ENCODE peak calls at places on chromosomes 1 and 21, in six cellular contexts. One of them, this sample, is unnamed.

GRCh38 chr21:41852929-41853320 is 26.2 kb downstream of the PRDM15 start:
- DNase-seq in amniotic stem cell: no peak
- DNase-seq in DMS79 treated with DMSO at 0.1 percent for 48 hours: no peak
- DNase-seq in B cell: no peak
- DNase-seq in NCI-H510A treated with DMSO at 0.1 percent for 48 hours: no peak
- DNase-seq in activated effector memory CD4-positive, alpha-beta T cell treated with Interleukin-2 at 50 U/mL for 16 hours: no peak
- DNase-seq in this sample: no peak

GRCh38 chr1:149848811-149849210 is 50.6 kb upstream of the BOLA1 start:
- DNase-seq in amniotic stem cell: no peak
- DNase-seq in DMS79 treated with DMSO at 0.1 percent for 48 hours: peak; percentile 11
- DNase-seq in B cell: no peak
- DNase-seq in NCI-H510A treated with DMSO at 0.1 percent for 48 hours: peak; percentile 61
- DNase-seq in activated effector memory CD4-positive, alpha-beta T cell treated with Interleukin-2 at 50 U/mL for 16 hours: no peak
- DNase-seq in this sample: no peak

GRCh38 chr1:204073837-204074273 is 940 bp downstream of the SOX13 start:
- DNase-seq in amniotic stem cell: no peak
- DNase-seq in DMS79 treated with DMSO at 0.1 percent for 48 hours: no peak
- DNase-seq in B cell: peak; percentile 46
- DNase-seq in NCI-H510A treated with DMSO at 0.1 percent for 48 hours: no peak
- DNase-seq in activated effector memory CD4-positive, alpha-beta T cell treated with Interleukin-2 at 50 U/mL for 16 hours: no peak
- DNase-seq in this sample: no peak

GRCh38 chr1:90174246-90174645 is 179.3 kb downstream of the ZNF326 start:
- DNase-seq in amniotic stem cell: no peak
- DNase-seq in DMS79 treated with DMSO at 0.1 percent for 48 hours: no peak
- DNase-seq in B cell: no peak
- DNase-seq in NCI-H510A treated with DMSO at 0.1 percent for 48 hours: no peak
- DNase-seq in activated effector memory CD4-positive, alpha-beta T cell treated with Interleukin-2 at 50 U/mL for 16 hours: no peak
- DNase-seq in this sample: no peak

GRCh38 chr1:173038875-173039554 is 11.7 kb downstream of the TNFSF18 start:
- DNase-seq in amniotic stem cell: no peak
- DNase-seq in DMS79 treated with DMSO at 0.1 percent for 48 hours: no peak
- DNase-seq in B cell: no peak
- DNase-seq in NCI-H510A treated with DMSO at 0.1 percent for 48 hours: no peak
- DNase-seq in activated effector memory CD4-positive, alpha-beta T cell treated with Interleukin-2 at 50 U/mL for 16 hours: no peak
- DNase-seq in this sample: no peak

GRCh38 chr1:156845055-156845952 is 13.6 kb downstream of the INSRR start:
- DNase-seq in amniotic stem cell: no peak
- DNase-seq in DMS79 treated with DMSO at 0.1 percent for 48 hours: no peak
- DNase-seq in B cell: peak; percentile 52
- DNase-seq in NCI-H510A treated with DMSO at 0.1 percent for 48 hours: no peak
- DNase-seq in activated effector memory CD4-positive, alpha-beta T cell treated with Interleukin-2 at 50 U/mL for 16 hours: no peak
- DNase-seq in this sample: peak; percentile 42

GRCh38 chr1:41898191-41898713 is 20.5 kb downstream of the HIVEP3 start:
- DNase-seq in amniotic stem cell: no peak
- DNase-seq in DMS79 treated with DMSO at 0.1 percent for 48 hours: no peak
- DNase-seq in B cell: no peak
- DNase-seq in NCI-H510A treated with DMSO at 0.1 percent for 48 hours: no peak
- DNase-seq in activated effector memory CD4-positive, alpha-beta T cell treated with Interleukin-2 at 50 U/mL for 16 hours: peak; percentile 73
- DNase-seq in this sample: no peak

GRCh38 chr1:67578397-67579020 is 106.5 kb upstream of the GADD45A start:
- DNase-seq in amniotic stem cell: no peak
- DNase-seq in DMS79 treated with DMSO at 0.1 percent for 48 hours: no peak
- DNase-seq in B cell: no peak
- DNase-seq in NCI-H510A treated with DMSO at 0.1 percent for 48 hours: peak; percentile 76
- DNase-seq in activated effector memory CD4-positive, alpha-beta T cell treated with Interleukin-2 at 50 U/mL for 16 hours: no peak
- DNase-seq in this sample: no peak

GRCh38 chr1:78617615-78618026 is 2.6 kb upstream of the IFI44L start:
- DNase-seq in amniotic stem cell: peak; percentile 87
- DNase-seq in DMS79 treated with DMSO at 0.1 percent for 48 hours: peak; percentile 8
- DNase-seq in B cell: peak; percentile 8
- DNase-seq in NCI-H510A treated with DMSO at 0.1 percent for 48 hours: peak; percentile 87
- DNase-seq in activated effector memory CD4-positive, alpha-beta T cell treated with Interleukin-2 at 50 U/mL for 16 hours: no peak
- DNase-seq in this sample: peak; percentile 24

GRCh38 chr1:1207254-1207902 is 986 bp upstream of the TNFRSF18 start:
- DNase-seq in amniotic stem cell: no peak
- DNase-seq in DMS79 treated with DMSO at 0.1 percent for 48 hours: no peak
- DNase-seq in B cell: peak; percentile 41
- DNase-seq in NCI-H510A treated with DMSO at 0.1 percent for 48 hours: no peak
- DNase-seq in activated effector memory CD4-positive, alpha-beta T cell treated with Interleukin-2 at 50 U/mL for 16 hours: no peak
- DNase-seq in this sample: no peak

GRCh38 chr1:116740726-116741125 is 13.5 kb upstream of the CD2 start:
- DNase-seq in amniotic stem cell: no peak
- DNase-seq in DMS79 treated with DMSO at 0.1 percent for 48 hours: no peak
- DNase-seq in B cell: no peak
- DNase-seq in NCI-H510A treated with DMSO at 0.1 percent for 48 hours: no peak
- DNase-seq in activated effector memory CD4-positive, alpha-beta T cell treated with Interleukin-2 at 50 U/mL for 16 hours: no peak
- DNase-seq in this sample: no peak

GRCh38 chr1:54126271-54126815 is 26.5 kb downstream of the CDCP2 start:
- DNase-seq in amniotic stem cell: no peak
- DNase-seq in DMS79 treated with DMSO at 0.1 percent for 48 hours: no peak
- DNase-seq in B cell: no peak
- DNase-seq in NCI-H510A treated with DMSO at 0.1 percent for 48 hours: no peak
- DNase-seq in activated effector memory CD4-positive, alpha-beta T cell treated with Interleukin-2 at 50 U/mL for 16 hours: no peak
- DNase-seq in this sample: no peak

GRCh38 chr1:222754386-222755139 is 17.6 kb downstream of the FAM177B start:
- DNase-seq in amniotic stem cell: peak; percentile 94
- DNase-seq in DMS79 treated with DMSO at 0.1 percent for 48 hours: no peak
- DNase-seq in B cell: no peak
- DNase-seq in NCI-H510A treated with DMSO at 0.1 percent for 48 hours: no peak
- DNase-seq in activated effector memory CD4-positive, alpha-beta T cell treated with Interleukin-2 at 50 U/mL for 16 hours: no peak
- DNase-seq in this sample: no peak

GRCh38 chr1:212606042-212606733 is 2.4 kb upstream of the ATF3 start:
- DNase-seq in amniotic stem cell: no peak
- DNase-seq in DMS79 treated with DMSO at 0.1 percent for 48 hours: no peak
- DNase-seq in B cell: no peak
- DNase-seq in NCI-H510A treated with DMSO at 0.1 percent for 48 hours: no peak
- DNase-seq in activated effector memory CD4-positive, alpha-beta T cell treated with Interleukin-2 at 50 U/mL for 16 hours: no peak
- DNase-seq in this sample: no peak

GRCh38 chr1:119605686-119606085 is 42.4 kb downstream of the ZNF697 start:
- DNase-seq in amniotic stem cell: no peak
- DNase-seq in DMS79 treated with DMSO at 0.1 percent for 48 hours: no peak
- DNase-seq in B cell: no peak
- DNase-seq in NCI-H510A treated with DMSO at 0.1 percent for 48 hours: no peak
- DNase-seq in activated effector memory CD4-positive, alpha-beta T cell treated with Interleukin-2 at 50 U/mL for 16 hours: no peak
- DNase-seq in this sample: no peak

GRCh38 chr1:221097479-221098281 is 218.4 kb downstream of the HLX start:
- DNase-seq in amniotic stem cell: no peak
- DNase-seq in DMS79 treated with DMSO at 0.1 percent for 48 hours: no peak
- DNase-seq in B cell: no peak
- DNase-seq in NCI-H510A treated with DMSO at 0.1 percent for 48 hours: no peak
- DNase-seq in activated effector memory CD4-positive, alpha-beta T cell treated with Interleukin-2 at 50 U/mL for 16 hours: no peak
- DNase-seq in this sample: no peak

GRCh38 chr1:237411621-237412020 is 369.6 kb downstream of the RYR2 start:
- DNase-seq in amniotic stem cell: no peak
- DNase-seq in DMS79 treated with DMSO at 0.1 percent for 48 hours: no peak
- DNase-seq in B cell: no peak
- DNase-seq in NCI-H510A treated with DMSO at 0.1 percent for 48 hours: peak; percentile 1
- DNase-seq in activated effector memory CD4-positive, alpha-beta T cell treated with Interleukin-2 at 50 U/mL for 16 hours: no peak
- DNase-seq in this sample: no peak

GRCh38 chr1:10936998-10937901 is 75.2 kb upstream of the TARDBP start:
- DNase-seq in amniotic stem cell: no peak
- DNase-seq in DMS79 treated with DMSO at 0.1 percent for 48 hours: no peak
- DNase-seq in B cell: no peak
- DNase-seq in NCI-H510A treated with DMSO at 0.1 percent for 48 hours: peak; percentile 85
- DNase-seq in activated effector memory CD4-positive, alpha-beta T cell treated with Interleukin-2 at 50 U/mL for 16 hours: no peak
- DNase-seq in this sample: no peak